ENCODE peak calls at places on chromosome 1, in four cellular contexts. G is stimulated activated CD8-positive, alpha-beta memory T cell treated with anti-CD3 and anti-CD28 coated beads, Interleukin-2, amount 100 ng/mL, for 1 hour; H is A172; X is activated T-cell treated with anti-CD3 and anti-CD28 coated beads, Interleukin-2, amount 50 U/mL, for 4 hours. I is an unnamed sample.

GRCh38 chr1:201606581-201606980 is 67.7 kb downstream of the NAV1 start:
- DNase-seq in X (no peak), H (no peak), G (no peak), I (no peak)

GRCh38 chr1:39268112-39268581 is 63.7 kb downstream of the MACF1 start:
- DNase-seq in X (no peak), H (peak), G (no peak), I (peak)

GRCh38 chr1:234686035-234686434 is 76.1 kb upstream of the IRF2BP2 start:
- DNase-seq in G (no peak), H (peak), X (no peak), I (no peak)

GRCh38 chr1:15406911-15407559 is 2.7 kb upstream of the EFHD2 start:
- DNase-seq in H (no peak), G (no peak), X (no peak), I (peak)

GRCh38 chr1:193355179-193355578 is 168.8 kb upstream of the B3GALT2 start:
- DNase-seq in H (peak), G (no peak), X (no peak), I (peak)

GRCh38 chr1:36199934-36200741 is 24.1 kb upstream of the THRAP3 start:
- DNase-seq in H (peak), G (no peak), X (no peak), I (no peak)

GRCh38 chr1:214305164-214305751 is 24.3 kb downstream of the SMYD2 start:
- DNase-seq in H (no peak), X (no peak), G (no peak), I (no peak)

GRCh38 chr1:153583976-153584375 is 18.3 kb upstream of the S100A2 start:
- DNase-seq in G (no peak), X (no peak), H (no peak), I (no peak)

GRCh38 chr1:6343506-6344405 is 49.8 kb downstream of the ACOT7 start:
- DNase-seq in G (peak), X (peak), H (peak), I (peak)

I was measured in NCI-H226.